ENCODE peak calls at places on chromosomes 3 and 15, in seven cellular contexts. One of them, this sample, is unnamed.

GRCh38 chr15:64052925-64053491 is 6.7 kb upstream of the DAPK2 start:
- DNase-seq in coronary artery: peak; percentile 56
- DNase-seq in EL: no peak
- DNase-seq in A549: no peak
- DNase-seq in T-cell: no peak
- DNase-seq in activated CD4-positive, alpha-beta T cell treated with anti-CD3 and anti-CD28 coated beads, Interleukin-2, amount 10 ng/mL, durations not matched to agents 7 days and 5 days: no peak
- DNase-seq in CD4-positive, alpha-beta T cell: no peak
- DNase-seq in this sample: no peak

GRCh38 chr15:77696006-77696631 is 63.4 kb upstream of the LINGO1 start:
- DNase-seq in A549: no peak
- DNase-seq in activated CD4-positive, alpha-beta T cell treated with anti-CD3 and anti-CD28 coated beads, Interleukin-2, amount 10 ng/mL, durations not matched to agents 7 days and 5 days: no peak
- DNase-seq in CD4-positive, alpha-beta T cell: no peak
- DNase-seq in T-cell: no peak
- DNase-seq in EL: no peak
- DNase-seq in coronary artery: no peak
- DNase-seq in this sample: no peak

GRCh38 chr3:15636028-15636709 is 34.6 kb downstream of the BTD start:
- DNase-seq in coronary artery: no peak
- DNase-seq in CD4-positive, alpha-beta T cell: no peak
- DNase-seq in EL: peak; percentile 98
- DNase-seq in T-cell: no peak
- DNase-seq in activated CD4-positive, alpha-beta T cell treated with anti-CD3 and anti-CD28 coated beads, Interleukin-2, amount 10 ng/mL, durations not matched to agents 7 days and 5 days: peak; percentile 33
- DNase-seq in A549: peak; percentile 78
- DNase-seq in this sample: peak; percentile 82

GRCh38 chr3:65587650-65588439 is 450.9 kb downstream of the MAGI1 start:
- DNase-seq in A549: no peak
- DNase-seq in activated CD4-positive, alpha-beta T cell treated with anti-CD3 and anti-CD28 coated beads, Interleukin-2, amount 10 ng/mL, durations not matched to agents 7 days and 5 days: no peak
- DNase-seq in T-cell: no peak
- DNase-seq in CD4-positive, alpha-beta T cell: no peak
- DNase-seq in EL: no peak
- DNase-seq in coronary artery: no peak
- DNase-seq in this sample: no peak

GRCh38 chr15:89225588-89225987 is 4.2 kb upstream of the RLBP1 start:
- DNase-seq in EL: no peak
- DNase-seq in CD4-positive, alpha-beta T cell: no peak
- DNase-seq in T-cell: no peak
- DNase-seq in activated CD4-positive, alpha-beta T cell treated with anti-CD3 and anti-CD28 coated beads, Interleukin-2, amount 10 ng/mL, durations not matched to agents 7 days and 5 days: no peak
- DNase-seq in A549: no peak
- DNase-seq in coronary artery: no peak
- DNase-seq in this sample: no peak

GRCh38 chr15:84833447-84833846 is 16.3 kb downstream of the ALPK3 start:
- DNase-seq in EL: peak; percentile 49
- DNase-seq in coronary artery: no peak
- DNase-seq in T-cell: no peak
- DNase-seq in activated CD4-positive, alpha-beta T cell treated with anti-CD3 and anti-CD28 coated beads, Interleukin-2, amount 10 ng/mL, durations not matched to agents 7 days and 5 days: no peak
- DNase-seq in A549: no peak
- DNase-seq in CD4-positive, alpha-beta T cell: no peak
- DNase-seq in this sample: no peak

GRCh38 chr15:31262143-31262530 is 64.5 kb upstream of the KLF13 start:
- DNase-seq in T-cell: no peak
- DNase-seq in EL: no peak
- DNase-seq in CD4-positive, alpha-beta T cell: no peak
- DNase-seq in A549: no peak
- DNase-seq in activated CD4-positive, alpha-beta T cell treated with anti-CD3 and anti-CD28 coated beads, Interleukin-2, amount 10 ng/mL, durations not matched to agents 7 days and 5 days: no peak
- DNase-seq in coronary artery: peak; percentile 57
- DNase-seq in this sample: peak; percentile 59

GRCh38 chr3:55341502-55342031 is 145.5 kb downstream of the WNT5A start:
- DNase-seq in CD4-positive, alpha-beta T cell: no peak
- DNase-seq in activated CD4-positive, alpha-beta T cell treated with anti-CD3 and anti-CD28 coated beads, Interleukin-2, amount 10 ng/mL, durations not matched to agents 7 days and 5 days: no peak
- DNase-seq in T-cell: no peak
- DNase-seq in EL: peak; percentile 27
- DNase-seq in A549: no peak
- DNase-seq in coronary artery: no peak
- DNase-seq in this sample: no peak

GRCh38 chr3:98513136-98513535 is 9.6 kb downstream of the CLDND1 start:
- DNase-seq in coronary artery: no peak
- DNase-seq in A549: peak; percentile 34
- DNase-seq in T-cell: no peak
- DNase-seq in activated CD4-positive, alpha-beta T cell treated with anti-CD3 and anti-CD28 coated beads, Interleukin-2, amount 10 ng/mL, durations not matched to agents 7 days and 5 days: no peak
- DNase-seq in EL: peak; percentile 45
- DNase-seq in CD4-positive, alpha-beta T cell: no peak
- DNase-seq in this sample: peak; percentile 71

GRCh38 chr3:46895204-46895660 is 17.7 kb downstream of the PTH1R start:
- DNase-seq in EL: peak; percentile 52
- DNase-seq in T-cell: peak; percentile 72
- DNase-seq in CD4-positive, alpha-beta T cell: peak; percentile 76
- DNase-seq in activated CD4-positive, alpha-beta T cell treated with anti-CD3 and anti-CD28 coated beads, Interleukin-2, amount 10 ng/mL, durations not matched to agents 7 days and 5 days: peak; percentile 79
- DNase-seq in A549: peak; percentile 53
- DNase-seq in coronary artery: no peak
- DNase-seq in this sample: peak; percentile 90

GRCh38 chr3:178518660-178519396 is 17.4 kb upstream of the KCNMB2 start:
- DNase-seq in coronary artery: no peak
- DNase-seq in EL: peak; percentile 35
- DNase-seq in A549: no peak
- DNase-seq in activated CD4-positive, alpha-beta T cell treated with anti-CD3 and anti-CD28 coated beads, Interleukin-2, amount 10 ng/mL, durations not matched to agents 7 days and 5 days: no peak
- DNase-seq in T-cell: no peak
- DNase-seq in CD4-positive, alpha-beta T cell: no peak
- DNase-seq in this sample: no peak

GRCh38 chr15:41291065-41291631 is 41.2 kb downstream of the OIP5 start:
- DNase-seq in coronary artery: no peak
- DNase-seq in activated CD4-positive, alpha-beta T cell treated with anti-CD3 and anti-CD28 coated beads, Interleukin-2, amount 10 ng/mL, durations not matched to agents 7 days and 5 days: no peak
- DNase-seq in T-cell: no peak
- DNase-seq in EL: no peak
- DNase-seq in A549: no peak
- DNase-seq in CD4-positive, alpha-beta T cell: no peak
- DNase-seq in this sample: no peak

GRCh38 chr15:66798426-66799061 is 96.5 kb downstream of the SMAD6 start:
- DNase-seq in EL: peak; percentile 87
- DNase-seq in A549: no peak
- DNase-seq in coronary artery: peak; percentile 58
- DNase-seq in T-cell: no peak
- DNase-seq in activated CD4-positive, alpha-beta T cell treated with anti-CD3 and anti-CD28 coated beads, Interleukin-2, amount 10 ng/mL, durations not matched to agents 7 days and 5 days: no peak
- DNase-seq in CD4-positive, alpha-beta T cell: no peak
- DNase-seq in this sample: no peak

GRCh38 chr15:66269326-66270090 is 16.0 kb upstream of the MEGF11 start:
- DNase-seq in coronary artery: no peak
- DNase-seq in T-cell: no peak
- DNase-seq in A549: peak; percentile 34
- DNase-seq in EL: peak; percentile 59
- DNase-seq in CD4-positive, alpha-beta T cell: no peak
- DNase-seq in activated CD4-positive, alpha-beta T cell treated with anti-CD3 and anti-CD28 coated beads, Interleukin-2, amount 10 ng/mL, durations not matched to agents 7 days and 5 days: no peak
- DNase-seq in this sample: no peak

GRCh38 chr3:100334340-100335136 is at the start of gene NIT2:
- DNase-seq in T-cell: peak; percentile 67
- DNase-seq in activated CD4-positive, alpha-beta T cell treated with anti-CD3 and anti-CD28 coated beads, Interleukin-2, amount 10 ng/mL, durations not matched to agents 7 days and 5 days: peak; percentile 84
- DNase-seq in A549: peak; percentile 86
- DNase-seq in CD4-positive, alpha-beta T cell: peak; percentile 74
- DNase-seq in coronary artery: peak; percentile 87
- DNase-seq in EL: peak; percentile 82
- DNase-seq in this sample: peak; percentile 94

GRCh38 chr3:172341482-172342059 is 106.7 kb downstream of the GHSR start:
- DNase-seq in EL: peak; percentile 61
- DNase-seq in CD4-positive, alpha-beta T cell: no peak
- DNase-seq in coronary artery: no peak
- DNase-seq in A549: peak; percentile 60
- DNase-seq in activated CD4-positive, alpha-beta T cell treated with anti-CD3 and anti-CD28 coated beads, Interleukin-2, amount 10 ng/mL, durations not matched to agents 7 days and 5 days: peak; percentile 49
- DNase-seq in T-cell: no peak
- DNase-seq in this sample: no peak

GRCh38 chr3:120181632-120182031 is 87.4 kb upstream of the GSK3B start:
- DNase-seq in T-cell: no peak
- DNase-seq in activated CD4-positive, alpha-beta T cell treated with anti-CD3 and anti-CD28 coated beads, Interleukin-2, amount 10 ng/mL, durations not matched to agents 7 days and 5 days: no peak
- DNase-seq in A549: no peak
- DNase-seq in EL: no peak
- DNase-seq in CD4-positive, alpha-beta T cell: no peak
- DNase-seq in coronary artery: no peak
- DNase-seq in this sample: no peak

GRCh38 chr3:138774529-138775253 is 60.0 kb downstream of the PIK3CB start:
- DNase-seq in CD4-positive, alpha-beta T cell: no peak
- DNase-seq in coronary artery: no peak
- DNase-seq in activated CD4-positive, alpha-beta T cell treated with anti-CD3 and anti-CD28 coated beads, Interleukin-2, amount 10 ng/mL, durations not matched to agents 7 days and 5 days: no peak
- DNase-seq in EL: peak; percentile 99
- DNase-seq in A549: peak; percentile 59
- DNase-seq in T-cell: no peak
- DNase-seq in this sample: no peak

GRCh38 chr3:160401301-160402095 is 2.0 kb downstream of the SMC4 start:
- DNase-seq in activated CD4-positive, alpha-beta T cell treated with anti-CD3 and anti-CD28 coated beads, Interleukin-2, amount 10 ng/mL, durations not matched to agents 7 days and 5 days: peak; percentile 29
- DNase-seq in T-cell: no peak
- DNase-seq in coronary artery: peak; percentile 75
- DNase-seq in CD4-positive, alpha-beta T cell: no peak
- DNase-seq in EL: peak; percentile 76
- DNase-seq in A549: peak; percentile 52
- DNase-seq in this sample: no peak

GRCh38 chr3:4720316-4721075 is 227.3 kb downstream of the ITPR1 start:
- DNase-seq in coronary artery: peak; percentile 88
- DNase-seq in activated CD4-positive, alpha-beta T cell treated with anti-CD3 and anti-CD28 coated beads, Interleukin-2, amount 10 ng/mL, durations not matched to agents 7 days and 5 days: peak; percentile 24
- DNase-seq in EL: peak; percentile 58
- DNase-seq in CD4-positive, alpha-beta T cell: peak; percentile 17
- DNase-seq in A549: peak; percentile 86
- DNase-seq in T-cell: no peak
- DNase-seq in this sample: no peak

GRCh38 chr3:196193738-196194541 is 17.3 kb downstream of the ZDHHC19 start:
- DNase-seq in EL: no peak
- DNase-seq in coronary artery: no peak
- DNase-seq in activated CD4-positive, alpha-beta T cell treated with anti-CD3 and anti-CD28 coated beads, Interleukin-2, amount 10 ng/mL, durations not matched to agents 7 days and 5 days: no peak
- DNase-seq in CD4-positive, alpha-beta T cell: no peak
- DNase-seq in T-cell: no peak
- DNase-seq in A549: no peak
- DNase-seq in this sample: no peak